ENCODE peak calls at places on chromosomes 2 and 18, in ten cellular contexts. P, U, Q, M, J, A, R, T, H and Y are unnamed samples. For H3K9me3, the result is how much of the 10 kb centered on the place peaks cover.

GRCh38 chr2:38863061-38863695 is 12.6 kb downstream of the DHX57 start:
- DNase-seq in A (no peak), H (no peak), R (no peak), P (no peak), M (no peak), T (no peak), Q (no peak), J (no peak), U (no peak), Y (no peak)

GRCh38 chr2:217313386-217313785 is 453.5 kb upstream of the TNP1 start:
- DNase-seq in U (no peak), P (no peak), T (no peak), J (no peak), A (no peak), R (no peak), M (no peak), H (no peak), Q (no peak), Y (no peak)

GRCh38 chr2:99066075-99066557 is 75.4 kb upstream of the C2orf15 start:
- DNase-seq in Q (no peak), M (no peak), U (no peak), P (no peak), R (no peak), A (no peak), J (no peak), T (peak), H (no peak), Y (peak)

GRCh38 chr18:78611869-78612268 is 367.7 kb upstream of the SALL3 start:
- DNase-seq in T (no peak), P (no peak), Q (no peak), A (no peak), M (no peak), R (no peak), U (no peak), H (no peak), J (no peak), Y (no peak)

GRCh38 chr2:47888581-47889280 is 17.6 kb downstream of the FBXO11 start:
- DNase-seq in Q (no peak), M (no peak), T (no peak), U (no peak), P (no peak), J (no peak), R (no peak), A (no peak), H (no peak), Y (no peak)

GRCh38 chr2:211248841-211249240 is 692.4 kb downstream of the CPS1 start:
- DNase-seq in P (no peak), J (no peak), A (no peak), Q (no peak), U (no peak), T (no peak), M (no peak), R (no peak), H (no peak), Y (no peak)

GRCh38 chr2:117983040-117983439 is 30.8 kb downstream of the CCDC93 start:
- DNase-seq in P (no peak), H (no peak), M (no peak), Q (no peak), J (no peak), R (no peak), A (no peak), T (no peak), U (no peak), Y (no peak)

GRCh38 chr18:62759704-62760402 is 44.5 kb downstream of the PHLPP1 start:
- DNase-seq in Q (no peak), A (no peak), T (no peak), U (no peak), P (no peak), M (no peak), H (no peak), J (no peak), R (no peak), Y (no peak)

GRCh38 chr18:59783138-59783537 is 85.9 kb upstream of the CCBE1 start:
- DNase-seq in U (no peak), H (no peak), Q (no peak), T (peak), R (no peak), P (no peak), J (no peak), A (no peak), M (no peak), Y (no peak)

GRCh38 chr2:54549912-54550518 is 93.9 kb downstream of the SPTBN1 start:
- DNase-seq in T (no peak), Q (no peak), A (no peak), R (no peak), J (no peak), U (no peak), H (peak), P (peak), M (no peak), Y (no peak)

GRCh38 chr2:9824441-9824840 is 18.8 kb upstream of the TAF1B start:
- DNase-seq in R (no peak), H (no peak), M (no peak), T (no peak), U (no peak), Q (no peak), A (no peak), J (no peak), P (peak), Y (no peak)

GRCh38 chr2:160417745-160418397 is 75.7 kb downstream of the RBMS1 start:
- DNase-seq in U (no peak), R (no peak), Q (no peak), H (no peak), P (no peak), M (no peak), J (no peak), T (peak), A (no peak), Y (no peak)

GRCh38 chr18:54004828-54005227 is 219.6 kb downstream of the MBD2 start:
- DNase-seq in H (no peak), M (no peak), U (no peak), P (no peak), J (no peak), A (no peak), R (no peak), Q (no peak), T (no peak), Y (no peak)

GRCh38 chr2:225207471-225207870 is 165.2 kb upstream of the DOCK10 start:
- DNase-seq in M (no peak), U (no peak), A (no peak), R (no peak), H (no peak), J (no peak), P (no peak), T (no peak), Q (no peak), Y (no peak)

GRCh38 chr2:40169430-40169829 is 282.5 kb downstream of the SLC8A1 start:
- DNase-seq in A (no peak), M (no peak), U (no peak), Q (no peak), H (no peak), T (no peak), P (no peak), J (no peak), R (no peak), Y (no peak)

GRCh38 chr2:81528852-81529480 is 1224.4 kb upstream of the LRRTM1 start:
- DNase-seq in M (no peak), J (no peak), U (no peak), Q (no peak), T (no peak), P (no peak), R (no peak), H (no peak), A (no peak), Y (no peak)

GRCh38 chr2:215811003-215811402 is 202.3 kb downstream of the MREG start:
- DNase-seq in U (no peak), T (no peak), M (no peak), P (no peak), H (no peak), R (no peak), J (no peak), A (no peak), Q (no peak), Y (no peak)

GRCh38 chr2:113028112-113028511 is 22.9 kb downstream of the IL36A start:
- DNase-seq in U (no peak), T (no peak), R (no peak), P (no peak), Q (no peak), A (no peak), H (no peak), M (no peak), J (no peak), Y (no peak)

GRCh38 chr2:27572998-27573429 is 9.8 kb upstream of the ZNF512 start:
- DNase-seq in J (no peak), Q (no peak), H (no peak), M (no peak), U (no peak), P (no peak), T (no peak), A (no peak), R (no peak), Y (no peak)
- H3K9me3 ChIP-seq in J (half or more), Q (under half), H (under half), M (under half), U (half or more), P (under half), T (under half), A (under half), R (under half), Y (under half)

DNA sequence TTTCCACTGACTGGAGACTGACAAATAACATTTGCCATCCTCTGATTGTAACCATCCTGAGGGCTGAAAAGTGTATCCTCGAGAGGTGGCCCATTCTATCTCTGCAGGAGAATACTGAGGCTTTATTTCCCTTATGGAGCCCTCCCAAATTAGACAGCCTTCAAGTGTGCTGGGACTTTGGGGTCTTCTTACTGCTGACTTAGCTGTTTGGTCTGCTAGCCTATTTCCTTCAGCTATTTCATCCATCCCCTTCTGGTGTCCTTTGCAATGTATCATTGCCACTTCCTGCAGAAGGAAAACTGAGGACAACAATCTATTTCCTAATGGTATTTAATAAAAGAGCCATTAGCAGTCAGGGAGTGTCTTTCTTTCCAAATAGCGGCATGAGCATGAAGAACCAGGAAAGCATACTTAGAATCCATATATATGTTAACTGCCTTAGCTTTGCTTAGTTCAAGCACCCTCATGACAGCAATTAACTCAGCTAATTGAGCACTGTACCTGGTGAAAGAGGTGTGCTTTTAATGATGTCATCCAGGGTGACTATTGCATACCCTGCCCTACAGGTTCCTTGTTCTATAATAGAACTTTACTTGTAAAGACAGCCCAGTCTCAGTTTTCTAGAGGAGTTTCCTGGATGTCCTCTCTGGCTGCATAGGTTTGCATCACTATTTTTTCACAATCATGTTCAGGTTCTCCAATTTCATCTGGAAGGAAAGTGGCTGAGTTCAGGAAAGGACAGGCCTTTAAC is 24.0 kb downstream of the CMPK2 start:
- DNase-seq in A (no peak), H (no peak), T (no peak), R (no peak), P (no peak), U (no peak), J (no peak), M (no peak), Q (no peak), Y (no peak)
- H3K9me3 ChIP-seq in A (under half), H (under half), T (under half), R (under half), P (half or more), U (half or more), J (half or more), M (under half), Q (under half), Y (under half)

DNA sequence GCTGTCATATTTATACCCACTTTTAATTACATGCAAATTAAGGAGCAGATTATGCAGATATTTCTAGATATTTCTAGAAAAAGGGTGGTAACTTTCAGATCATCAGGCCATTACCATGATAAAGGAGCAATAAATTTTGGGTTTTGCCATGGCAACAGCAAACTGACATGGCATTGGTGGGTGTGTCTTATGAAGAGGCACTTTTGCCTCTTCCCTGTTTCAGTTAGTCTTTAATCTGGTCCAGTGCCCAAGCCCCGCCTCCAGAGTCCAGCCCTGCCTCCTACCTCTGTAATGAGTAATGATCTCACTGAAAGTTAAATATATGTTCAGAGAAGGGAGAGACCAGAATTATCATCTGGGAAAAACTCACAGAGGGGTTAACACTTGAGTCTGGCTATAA is 124.8 kb downstream of the SCG2 start:
- DNase-seq in J (no peak), A (no peak), T (no peak), Q (no peak), M (no peak), U (no peak), R (no peak), H (no peak), P (no peak), Y (no peak)
- H3K9me3 ChIP-seq in J (under half), A (under half), T (under half), Q (under half), M (under half), U (under half), R (under half), H (under half), P (under half), Y (under half)

DNA sequence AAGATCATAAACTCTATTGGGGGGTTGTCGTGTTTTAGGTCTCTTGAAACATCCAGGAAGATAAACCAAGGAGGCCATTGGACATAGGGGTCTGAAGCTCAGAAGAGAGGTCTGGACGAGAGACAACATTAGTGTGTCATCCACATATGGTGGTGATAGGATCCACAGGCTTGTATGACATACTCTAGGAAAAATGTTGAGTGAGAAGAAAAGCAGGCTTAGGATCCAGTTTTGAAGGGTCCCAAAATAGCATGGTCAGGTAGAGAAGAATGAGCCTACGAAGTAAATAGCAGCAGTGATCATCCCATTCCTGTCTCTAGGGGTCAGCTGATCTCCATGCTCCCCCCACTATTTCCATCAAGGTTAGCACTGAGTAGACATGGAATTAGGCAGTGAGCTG is 166.8 kb downstream of the ANKRD30B start:
- DNase-seq in P (no peak), T (no peak), M (no peak), Q (no peak), H (no peak), U (no peak), R (no peak), A (no peak), J (no peak), Y (no peak)
- H3K9me3 ChIP-seq in P (under half), T (under half), M (under half), Q (under half), H (under half), U (under half), R (under half), A (under half), J (under half), Y (under half)

GRCh38 chr18:73414069-73414468 is 546.3 kb upstream of the NETO1 start:
- DNase-seq in Q (no peak), J (no peak), P (no peak), H (no peak), U (no peak), R (no peak), T (no peak), M (no peak), A (no peak), Y (no peak)

GRCh38 chr18:73414598-73414997 is 546.8 kb upstream of the NETO1 start:
- DNase-seq in M (no peak), R (no peak), A (no peak), J (no peak), Q (no peak), U (no peak), H (no peak), P (no peak), T (no peak), Y (no peak)

GRCh38 chr18:73421010-73421409 is 553.2 kb upstream of the NETO1 start:
- DNase-seq in M (no peak), J (no peak), A (no peak), P (no peak), T (no peak), U (no peak), R (no peak), H (no peak), Q (no peak), Y (no peak)

GRCh38 chr18:73419531-73419930 is 551.7 kb upstream of the NETO1 start:
- DNase-seq in R (no peak), T (no peak), P (no peak), Q (no peak), M (no peak), J (no peak), A (no peak), U (no peak), H (no peak), Y (no peak)
- H3K9me3 ChIP-seq in R (under half), T (under half), P (under half), Q (under half), M (under half), J (under half), A (under half), U (under half), H (under half), Y (under half)

DNA sequence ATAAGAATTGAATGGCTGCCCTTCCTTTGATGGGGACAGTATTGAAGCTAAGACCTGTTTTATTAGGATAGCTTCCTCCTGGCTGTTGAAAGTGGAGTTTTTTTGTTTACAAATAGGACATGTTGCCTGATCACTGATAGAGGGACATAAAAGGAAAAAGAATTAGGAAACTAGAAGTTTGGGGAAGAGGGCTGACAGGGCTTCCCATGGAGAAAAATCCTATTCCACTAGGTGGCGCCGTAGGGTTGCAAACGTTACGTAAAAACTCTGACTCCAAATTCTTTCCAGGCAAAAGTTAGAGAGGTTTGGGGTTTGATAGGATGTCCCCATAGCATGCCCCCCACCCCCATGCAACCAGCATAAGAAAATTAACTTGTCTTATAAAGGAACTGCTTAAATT is 11.1 kb upstream of the RBFA start:
- DNase-seq in M (no peak), U (no peak), T (peak), J (no peak), H (no peak), R (no peak), A (no peak), Q (no peak), P (no peak), Y (no peak)
- H3K9me3 ChIP-seq in M (half or more), U (half or more), T (under half), J (half or more), H (under half), R (under half), A (half or more), Q (half or more), P (half or more), Y (half or more)

GRCh38 chr18:79896746-79897145 is 54.7 kb downstream of the SLC66A2 start:
- DNase-seq in P (no peak), R (no peak), M (no peak), A (no peak), T (no peak), H (no peak), J (no peak), Q (no peak), U (no peak), Y (no peak)
- H3K9me3 ChIP-seq in P (under half), R (under half), M (under half), A (under half), T (under half), H (under half), J (under half), Q (under half), U (half or more), Y (half or more)

GRCh38 chr2:176081451-176081992 is 2.2 kb downstream of the EVX2 start:
- DNase-seq in R (no peak), Q (no peak), H (no peak), U (no peak), P (peak), T (no peak), M (no peak), J (no peak), A (no peak), Y (no peak)
- H3K9me3 ChIP-seq in R (under half), Q (under half), H (under half), U (under half), P (under half), T (under half), M (under half), J (under half), A (under half), Y (under half)